ENCODE peak calls at places on chromosomes 2 and 18, in four cellular contexts. One of them, this sample, is unnamed.

GRCh38 chr2:175690113-175690716 is 311.9 kb downstream of the LNPK start:
- DNase-seq in fibroblast of mammary gland: peak
- DNase-seq in endothelial cell of umbilical vein: peak
- DNase-seq in upper lobe of left lung: no peak
- DNase-seq in this sample: peak

GRCh38 chr18:54713386-54713785 is 114.9 kb upstream of the RAB27B start:
- DNase-seq in fibroblast of mammary gland: no peak
- DNase-seq in upper lobe of left lung: no peak
- DNase-seq in endothelial cell of umbilical vein: no peak
- DNase-seq in this sample: no peak

GRCh38 chr18:48884306-48885235 is 66.2 kb downstream of the SMAD7 start:
- DNase-seq in upper lobe of left lung: no peak
- DNase-seq in endothelial cell of umbilical vein: no peak
- DNase-seq in fibroblast of mammary gland: no peak
- DNase-seq in this sample: no peak

GRCh38 chr2:227407601-227408089 is 19.9 kb upstream of the SCYGR1 start:
- DNase-seq in upper lobe of left lung: peak
- DNase-seq in fibroblast of mammary gland: no peak
- DNase-seq in endothelial cell of umbilical vein: no peak
- DNase-seq in this sample: no peak

GRCh38 chr2:226124548-226125011 is 675.0 kb downstream of the IRS1 start:
- DNase-seq in upper lobe of left lung: no peak
- DNase-seq in endothelial cell of umbilical vein: no peak
- DNase-seq in fibroblast of mammary gland: peak
- DNase-seq in this sample: no peak

GRCh38 chr2:86260978-86261377 is 61.7 kb downstream of the MRPL35 start:
- DNase-seq in fibroblast of mammary gland: no peak
- DNase-seq in endothelial cell of umbilical vein: no peak
- DNase-seq in upper lobe of left lung: no peak
- DNase-seq in this sample: no peak

GRCh38 chr2:122531803-122532344 is 776.4 kb downstream of the TSN start:
- DNase-seq in endothelial cell of umbilical vein: no peak
- DNase-seq in upper lobe of left lung: no peak
- DNase-seq in fibroblast of mammary gland: no peak
- DNase-seq in this sample: no peak

GRCh38 chr2:66478729-66479316 is 43.9 kb downstream of the MEIS1 start:
- DNase-seq in upper lobe of left lung: no peak
- DNase-seq in endothelial cell of umbilical vein: no peak
- DNase-seq in fibroblast of mammary gland: no peak
- DNase-seq in this sample: no peak

GRCh38 chr18:60062396-60062795 is 162.6 kb downstream of the PMAIP1 start:
- DNase-seq in fibroblast of mammary gland: no peak
- DNase-seq in endothelial cell of umbilical vein: no peak
- DNase-seq in upper lobe of left lung: no peak
- DNase-seq in this sample: no peak

GRCh38 chr2:240820014-240820606 is at the start of gene KIF1A:
- DNase-seq in upper lobe of left lung: no peak
- DNase-seq in fibroblast of mammary gland: no peak
- DNase-seq in endothelial cell of umbilical vein: no peak
- DNase-seq in this sample: peak

GRCh38 chr18:56738184-56738583 is 87.0 kb downstream of the WDR7 start:
- DNase-seq in fibroblast of mammary gland: no peak
- DNase-seq in endothelial cell of umbilical vein: no peak
- DNase-seq in upper lobe of left lung: no peak
- DNase-seq in this sample: no peak

GRCh38 chr2:168611091-168611490 is 155.0 kb downstream of the CERS6 start:
- DNase-seq in upper lobe of left lung: no peak
- DNase-seq in endothelial cell of umbilical vein: no peak
- DNase-seq in fibroblast of mammary gland: no peak
- DNase-seq in this sample: no peak

GRCh38 chr2:196555161-196555560 is 84.4 kb upstream of the CCDC150 start:
- DNase-seq in endothelial cell of umbilical vein: no peak
- DNase-seq in upper lobe of left lung: no peak
- DNase-seq in fibroblast of mammary gland: no peak
- DNase-seq in this sample: no peak

GRCh38 chr18:2147424-2147823 is 423.9 kb downstream of the METTL4 start:
- DNase-seq in fibroblast of mammary gland: peak
- DNase-seq in upper lobe of left lung: no peak
- DNase-seq in endothelial cell of umbilical vein: no peak
- DNase-seq in this sample: no peak

GRCh38 chr18:36158261-36158867 is 28.7 kb downstream of the ELP2 start:
- DNase-seq in fibroblast of mammary gland: peak
- DNase-seq in endothelial cell of umbilical vein: peak
- DNase-seq in upper lobe of left lung: no peak
- DNase-seq in this sample: no peak

GRCh38 chr2:205464681-205465080 is 217.6 kb upstream of the NRP2 start:
- DNase-seq in endothelial cell of umbilical vein: no peak
- DNase-seq in fibroblast of mammary gland: no peak
- DNase-seq in upper lobe of left lung: no peak
- DNase-seq in this sample: no peak

GRCh38 chr2:42830922-42831574 is 38.7 kb upstream of the HAAO start:
- DNase-seq in endothelial cell of umbilical vein: no peak
- DNase-seq in fibroblast of mammary gland: no peak
- DNase-seq in upper lobe of left lung: no peak
- DNase-seq in this sample: no peak

GRCh38 chr2:152549428-152549827 is 167.8 kb downstream of the PRPF40A start:
- DNase-seq in fibroblast of mammary gland: no peak
- DNase-seq in upper lobe of left lung: no peak
- DNase-seq in endothelial cell of umbilical vein: no peak
- DNase-seq in this sample: no peak

GRCh38 chr2:160484859-160485520 is 8.6 kb downstream of the RBMS1 start:
- DNase-seq in endothelial cell of umbilical vein: no peak
- DNase-seq in fibroblast of mammary gland: no peak
- DNase-seq in upper lobe of left lung: no peak
- DNase-seq in this sample: no peak

GRCh38 chr2:158486970-158487325 is 30.2 kb downstream of the PKP4 start:
- DNase-seq in upper lobe of left lung: no peak
- DNase-seq in fibroblast of mammary gland: peak
- DNase-seq in endothelial cell of umbilical vein: no peak
- DNase-seq in this sample: no peak

GRCh38 chr2:225073198-225073597 is 30.9 kb upstream of the DOCK10 start:
- DNase-seq in fibroblast of mammary gland: no peak
- DNase-seq in endothelial cell of umbilical vein: no peak
- DNase-seq in upper lobe of left lung: no peak
- DNase-seq in this sample: no peak

GRCh38 chr2:105783151-105783738 is 38.5 kb downstream of the NCK2 start:
- DNase-seq in endothelial cell of umbilical vein: no peak
- DNase-seq in upper lobe of left lung: no peak
- DNase-seq in fibroblast of mammary gland: no peak
- DNase-seq in this sample: no peak

GRCh38 chr2:150165988-150166965 is 321.2 kb downstream of the RND3 start:
- DNase-seq in fibroblast of mammary gland: no peak
- DNase-seq in endothelial cell of umbilical vein: peak
- DNase-seq in upper lobe of left lung: peak
- DNase-seq in this sample: no peak

GRCh38 chr18:22052405-22053105 is 116.8 kb upstream of the GATA6 start:
- DNase-seq in upper lobe of left lung: no peak
- DNase-seq in endothelial cell of umbilical vein: no peak
- DNase-seq in fibroblast of mammary gland: no peak
- DNase-seq in this sample: no peak

GRCh38 chr2:178943745-178944144 is 106.2 kb downstream of the CCDC141 start:
- DNase-seq in upper lobe of left lung: no peak
- DNase-seq in endothelial cell of umbilical vein: no peak
- DNase-seq in fibroblast of mammary gland: peak
- DNase-seq in this sample: no peak

GRCh38 chr2:191064590-191064989 is 50.6 kb upstream of the STAT1 start:
- DNase-seq in upper lobe of left lung: no peak
- DNase-seq in endothelial cell of umbilical vein: no peak
- DNase-seq in fibroblast of mammary gland: no peak
- DNase-seq in this sample: no peak

GRCh38 chr2:37676274-37676673 is 4.8 kb upstream of the CDC42EP3 start:
- DNase-seq in endothelial cell of umbilical vein: peak
- DNase-seq in upper lobe of left lung: no peak
- DNase-seq in fibroblast of mammary gland: peak
- DNase-seq in this sample: no peak

GRCh38 chr2:209074711-209075110 is 349.1 kb upstream of the MAP2 start:
- DNase-seq in upper lobe of left lung: no peak
- DNase-seq in fibroblast of mammary gland: no peak
- DNase-seq in endothelial cell of umbilical vein: no peak
- DNase-seq in this sample: no peak

GRCh38 chr2:229852565-229852964 is 69.2 kb downstream of the TRIP12 start:
- DNase-seq in endothelial cell of umbilical vein: peak
- DNase-seq in fibroblast of mammary gland: peak
- DNase-seq in upper lobe of left lung: peak
- DNase-seq in this sample: no peak

GRCh38 chr18:48992791-48993555 is 42.2 kb upstream of the SMAD7 start:
- DNase-seq in endothelial cell of umbilical vein: no peak
- DNase-seq in fibroblast of mammary gland: no peak
- DNase-seq in upper lobe of left lung: peak
- DNase-seq in this sample: no peak

GRCh38 chr2:154402138-154402714 is 296.3 kb upstream of the KCNJ3 start:
- DNase-seq in endothelial cell of umbilical vein: peak
- DNase-seq in fibroblast of mammary gland: peak
- DNase-seq in upper lobe of left lung: no peak
- DNase-seq in this sample: no peak

GRCh38 chr2:120222186-120223033 is 790 bp downstream of the TMEM185B start:
- DNase-seq in fibroblast of mammary gland: no peak
- DNase-seq in endothelial cell of umbilical vein: no peak
- DNase-seq in upper lobe of left lung: no peak
- DNase-seq in this sample: no peak

GRCh38 chr2:12549641-12550040 is 167.1 kb upstream of the TRIB2 start:
- DNase-seq in upper lobe of left lung: no peak
- DNase-seq in endothelial cell of umbilical vein: no peak
- DNase-seq in fibroblast of mammary gland: peak
- DNase-seq in this sample: no peak

GRCh38 chr2:228318218-228318617 is 136.7 kb upstream of the SPHKAP start:
- DNase-seq in endothelial cell of umbilical vein: no peak
- DNase-seq in upper lobe of left lung: no peak
- DNase-seq in fibroblast of mammary gland: peak
- DNase-seq in this sample: peak

GRCh38 chr2:103410221-103410620 is 648.4 kb downstream of the TMEM182 start:
- DNase-seq in endothelial cell of umbilical vein: no peak
- DNase-seq in fibroblast of mammary gland: no peak
- DNase-seq in upper lobe of left lung: no peak
- DNase-seq in this sample: no peak

GRCh38 chr2:190123956-190124355 is 61.4 kb upstream of the MSTN start:
- DNase-seq in upper lobe of left lung: no peak
- DNase-seq in endothelial cell of umbilical vein: no peak
- DNase-seq in fibroblast of mammary gland: peak
- DNase-seq in this sample: no peak

GRCh38 chr18:47632970-47633635 is 297.4 kb downstream of the SMAD2 start:
- DNase-seq in upper lobe of left lung: no peak
- DNase-seq in endothelial cell of umbilical vein: no peak
- DNase-seq in fibroblast of mammary gland: no peak
- DNase-seq in this sample: no peak

GRCh38 chr2:54009549-54009948 is 38.8 kb upstream of the PSME4 start:
- DNase-seq in endothelial cell of umbilical vein: peak
- DNase-seq in upper lobe of left lung: no peak
- DNase-seq in fibroblast of mammary gland: no peak
- DNase-seq in this sample: no peak

GRCh38 chr2:24824966-24825882 is 32.0 kb downstream of the CENPO start:
- DNase-seq in upper lobe of left lung: no peak
- DNase-seq in fibroblast of mammary gland: peak
- DNase-seq in endothelial cell of umbilical vein: no peak
- DNase-seq in this sample: no peak

GRCh38 chr2:147331790-147332419 is 512.9 kb upstream of the ACVR2A start:
- DNase-seq in fibroblast of mammary gland: peak
- DNase-seq in upper lobe of left lung: peak
- DNase-seq in endothelial cell of umbilical vein: no peak
- DNase-seq in this sample: no peak

DNA sequence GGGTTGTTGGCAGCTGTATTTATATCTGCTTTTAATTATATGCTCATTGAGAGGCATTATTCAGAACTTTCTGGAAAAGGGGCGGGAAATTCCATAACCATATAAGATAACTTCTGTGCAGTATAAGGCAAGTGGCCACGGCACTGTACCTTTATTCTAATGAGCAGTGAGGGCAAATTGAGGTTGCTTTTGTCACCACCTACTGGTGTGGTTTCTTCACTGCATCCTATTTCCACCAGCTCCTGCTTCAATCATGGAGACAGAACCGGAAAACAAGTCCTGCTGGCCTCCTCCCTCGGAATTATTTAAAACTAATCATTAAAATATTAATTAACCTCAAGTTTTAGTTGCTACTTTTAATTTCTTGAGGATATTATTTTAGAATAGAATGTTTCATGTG is 759.4 kb downstream of the CBLN2 start:
- DNase-seq in fibroblast of mammary gland: peak
- DNase-seq in upper lobe of left lung: no peak
- DNase-seq in endothelial cell of umbilical vein: peak
- DNase-seq in this sample: no peak
- TF ChIP-seq CTCF in fibroblast of mammary gland: peak
- TF ChIP-seq CTCF in upper lobe of left lung: no peak
- TF ChIP-seq CTCF in endothelial cell of umbilical vein: peak
- TF ChIP-seq CTCF in this sample: peak

GRCh38 chr2:142582317-142582716 is 295.1 kb upstream of the KYNU start:
- DNase-seq in upper lobe of left lung: no peak
- DNase-seq in fibroblast of mammary gland: no peak
- DNase-seq in endothelial cell of umbilical vein: no peak
- DNase-seq in this sample: no peak
- TF ChIP-seq CTCF in upper lobe of left lung: no peak
- TF ChIP-seq CTCF in fibroblast of mammary gland: no peak
- TF ChIP-seq CTCF in endothelial cell of umbilical vein: no peak
- TF ChIP-seq CTCF in this sample: no peak

GRCh38 chr2:45024600-45025291 is 15.5 kb upstream of the SIX2 start:
- DNase-seq in upper lobe of left lung: peak
- DNase-seq in endothelial cell of umbilical vein: peak
- DNase-seq in fibroblast of mammary gland: peak
- DNase-seq in this sample: no peak
- TF ChIP-seq CTCF in upper lobe of left lung: no peak
- TF ChIP-seq CTCF in endothelial cell of umbilical vein: peak
- TF ChIP-seq CTCF in fibroblast of mammary gland: peak
- TF ChIP-seq CTCF in this sample: no peak

GRCh38 chr18:63422862-63423304 is 607 bp upstream of the VPS4B start:
- DNase-seq in upper lobe of left lung: peak
- DNase-seq in endothelial cell of umbilical vein: no peak
- DNase-seq in fibroblast of mammary gland: no peak
- DNase-seq in this sample: no peak
- TF ChIP-seq CTCF in upper lobe of left lung: no peak
- TF ChIP-seq CTCF in endothelial cell of umbilical vein: no peak
- TF ChIP-seq CTCF in fibroblast of mammary gland: no peak
- TF ChIP-seq CTCF in this sample: no peak